ENCODE peak calls at places on chromosome 7, in five cellular contexts. F is bronchial epithelial cell, L is keratinocyte, Q is foreskin fibroblast, X is WERI-Rb-1. W is an unnamed sample.

GRCh38 chr7:113289140-113289740 is 170.9 kb upstream of the SMIM30 start:
- DNase-seq in Q (peak), L (no peak), X (peak), F (peak), W (peak)

GRCh38 chr7:20114463-20114862 is 102.7 kb downstream of the MACC1 start:
- DNase-seq in F (no peak), X (no peak), Q (peak), L (no peak), W (peak)

GRCh38 chr7:64320547-64321495 is 7.1 kb downstream of the ZNF736 start:
- DNase-seq in L (no peak), F (no peak), X (no peak), Q (no peak), W (no peak)

GRCh38 chr7:31782411-31782991 is 95.5 kb downstream of the PPP1R17 start:
- DNase-seq in Q (peak), L (peak), X (peak), F (peak), W (peak)

GRCh38 chr7:106382929-106383328 is 98.1 kb upstream of the NAMPT start:
- DNase-seq in X (no peak), Q (no peak), L (no peak), F (no peak), W (no peak)

GRCh38 chr7:76165106-76165972 is 36.4 kb upstream of the SRRM3 start:
- DNase-seq in Q (no peak), X (no peak), L (no peak), F (no peak), W (no peak)

GRCh38 chr7:106418526-106418925 is 133.7 kb upstream of the NAMPT start:
- DNase-seq in L (no peak), X (no peak), Q (no peak), F (peak), W (no peak)

GRCh38 chr7:131265227-131265626 is 62.4 kb upstream of the MKLN1 start:
- DNase-seq in X (no peak), Q (no peak), L (no peak), F (no peak), W (no peak)

GRCh38 chr7:127885843-127886242 is 145.4 kb downstream of the LRRC4 start:
- DNase-seq in Q (peak), F (peak), X (no peak), L (no peak), W (no peak)

GRCh38 chr7:130506358-130506757 is 14.5 kb downstream of the MEST start:
- DNase-seq in X (no peak), Q (no peak), F (no peak), L (no peak), W (no peak)

GRCh38 chr7:64877714-64878610 is 25.1 kb upstream of the ZNF273 start:
- DNase-seq in L (no peak), X (no peak), Q (no peak), F (no peak), W (peak)

GRCh38 chr7:147415991-147416390 is 1174.6 kb upstream of the C7orf33 start:
- DNase-seq in F (no peak), L (no peak), Q (peak), X (no peak), W (no peak)

GRCh38 chr7:131072505-131073091 is 255.1 kb upstream of the MKLN1 start:
- DNase-seq in X (no peak), Q (peak), F (peak), L (no peak), W (no peak)

GRCh38 chr7:123673137-123673732 is 17.6 kb downstream of the LMOD2 start:
- DNase-seq in F (peak), X (no peak), Q (no peak), L (no peak), W (no peak)

GRCh38 chr7:47941136-47941844 is 7.0 kb downstream of the PKD1L1 start:
- DNase-seq in L (no peak), F (peak), Q (peak), X (no peak), W (no peak)

GRCh38 chr7:125112741-125113309 is 183.2 kb upstream of the POT1 start:
- DNase-seq in L (no peak), X (no peak), Q (no peak), F (peak), W (no peak)

DNA sequence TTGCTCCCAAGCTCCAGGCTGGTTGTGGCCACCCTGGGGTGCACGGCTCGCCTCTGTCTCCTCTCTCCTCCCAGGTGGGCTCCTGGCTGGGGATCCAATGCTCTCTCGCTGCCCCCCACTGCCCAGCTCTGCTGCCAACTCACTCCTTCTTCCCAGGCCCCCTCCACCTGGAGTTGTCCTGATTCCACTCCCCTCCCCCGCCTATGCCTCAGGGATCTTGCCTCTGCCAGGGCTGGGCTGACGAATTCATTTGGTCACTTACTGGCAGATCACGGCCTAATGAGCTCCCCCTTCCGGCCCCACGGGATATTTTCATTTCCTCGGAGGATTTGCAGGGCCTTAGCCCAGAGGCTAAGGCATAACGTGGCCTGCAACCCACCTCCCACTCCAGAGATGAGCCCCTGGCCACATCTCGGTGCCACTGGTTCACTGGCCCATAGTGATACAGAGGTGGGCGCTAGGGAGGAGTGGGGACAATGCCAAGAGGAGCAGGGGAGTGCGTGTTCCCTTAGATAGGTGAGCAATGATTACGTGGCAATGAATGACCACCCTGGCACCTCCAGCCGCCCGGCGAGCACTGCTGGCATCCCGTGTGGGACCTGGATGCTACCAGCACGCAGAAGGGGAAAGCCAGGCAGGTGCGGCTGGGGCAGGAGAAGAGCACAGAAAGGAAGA is 344.6 kb upstream of the SHH start:
- DNase-seq in X (peak), Q (no peak), F (no peak), L (no peak), W (peak)
- TF ChIP-seq CTCF in X (peak), Q (no peak), F (no peak), L (no peak), W (no peak)

GRCh38 chr7:86904949-86905834 is 154.3 kb downstream of the ELAPOR2 start:
- DNase-seq in F (peak), Q (peak), X (peak), L (no peak), W (peak)
- TF ChIP-seq CTCF in F (peak), Q (peak), X (peak), L (peak), W (peak)

DNA sequence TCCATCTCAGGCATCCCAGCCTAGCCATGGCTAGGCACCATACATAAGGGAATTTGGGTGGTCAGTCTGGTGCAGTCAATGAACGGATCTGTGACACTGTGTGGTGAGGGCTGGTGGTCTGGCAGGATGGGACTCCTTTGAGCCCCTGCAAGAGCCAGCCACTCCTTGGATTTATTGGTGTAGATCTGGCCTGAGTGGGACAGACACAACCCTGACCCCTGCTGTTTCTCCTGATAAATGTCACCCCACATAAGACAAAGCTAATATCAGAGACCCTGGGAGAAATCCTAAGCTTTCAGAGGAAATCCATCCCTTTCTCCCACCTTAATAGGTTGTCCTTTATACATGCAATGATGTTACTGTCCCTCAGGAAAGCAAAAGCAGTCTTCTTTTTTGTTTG is 2.3 kb downstream of the FBXO24 start:
- DNase-seq in Q (peak), L (no peak), X (no peak), F (peak), W (no peak)
- TF ChIP-seq CTCF in Q (peak), L (peak), X (peak), F (peak), W (peak)

DNA sequence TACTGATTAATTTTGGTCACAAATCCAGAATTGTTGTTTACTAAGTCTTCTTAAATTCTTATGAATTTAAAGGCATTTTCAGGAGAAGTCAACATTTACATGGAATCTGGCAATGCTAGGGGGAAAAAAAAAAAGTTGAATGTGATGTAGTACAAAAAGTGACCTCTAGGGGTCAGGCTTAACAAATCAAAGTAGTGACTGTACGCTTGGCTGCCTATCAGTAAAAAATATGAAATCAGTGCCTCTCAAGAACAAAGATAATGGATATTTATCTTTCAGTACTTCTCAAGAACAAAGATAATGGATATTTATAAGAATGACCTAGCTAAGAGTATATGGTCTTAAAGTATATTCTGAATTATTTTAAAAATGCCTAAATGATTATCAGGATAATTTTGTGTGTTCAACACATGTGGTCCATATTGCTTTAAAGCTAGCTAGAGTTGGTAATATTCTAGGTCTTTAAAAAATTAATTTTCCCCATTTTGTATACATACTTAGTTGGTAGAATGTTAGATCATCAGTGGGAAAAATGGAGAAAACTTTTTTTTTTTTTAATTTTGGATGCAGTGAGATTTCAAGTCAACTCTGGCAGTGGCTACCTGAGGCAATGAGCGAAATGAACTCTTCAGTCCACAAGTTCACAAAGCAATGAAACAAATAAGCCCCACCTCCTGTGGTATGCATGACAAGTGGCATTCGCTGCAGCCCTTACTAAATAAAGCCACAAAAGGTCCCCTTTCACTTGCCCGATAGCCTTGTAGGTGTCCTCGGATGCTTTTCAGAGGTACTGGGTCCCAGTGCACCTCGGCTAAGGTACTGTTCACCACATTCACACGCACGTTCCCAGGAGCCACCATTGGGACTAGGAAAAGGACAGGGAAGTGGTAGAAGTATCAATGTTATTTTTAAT is 51.2 kb upstream of the LAMB4 start:
- DNase-seq in X (no peak), Q (peak), F (peak), L (no peak), W (no peak)
- TF ChIP-seq CTCF in X (peak), Q (peak), F (peak), L (peak), W (peak)

GRCh38 chr7:21568762-21569161 is 25.9 kb downstream of the DNAH11 start:
- DNase-seq in X (no peak), Q (no peak), F (peak), L (no peak), W (no peak)
- TF ChIP-seq CTCF in X (peak), Q (no peak), F (peak), L (no peak), W (peak)

DNA sequence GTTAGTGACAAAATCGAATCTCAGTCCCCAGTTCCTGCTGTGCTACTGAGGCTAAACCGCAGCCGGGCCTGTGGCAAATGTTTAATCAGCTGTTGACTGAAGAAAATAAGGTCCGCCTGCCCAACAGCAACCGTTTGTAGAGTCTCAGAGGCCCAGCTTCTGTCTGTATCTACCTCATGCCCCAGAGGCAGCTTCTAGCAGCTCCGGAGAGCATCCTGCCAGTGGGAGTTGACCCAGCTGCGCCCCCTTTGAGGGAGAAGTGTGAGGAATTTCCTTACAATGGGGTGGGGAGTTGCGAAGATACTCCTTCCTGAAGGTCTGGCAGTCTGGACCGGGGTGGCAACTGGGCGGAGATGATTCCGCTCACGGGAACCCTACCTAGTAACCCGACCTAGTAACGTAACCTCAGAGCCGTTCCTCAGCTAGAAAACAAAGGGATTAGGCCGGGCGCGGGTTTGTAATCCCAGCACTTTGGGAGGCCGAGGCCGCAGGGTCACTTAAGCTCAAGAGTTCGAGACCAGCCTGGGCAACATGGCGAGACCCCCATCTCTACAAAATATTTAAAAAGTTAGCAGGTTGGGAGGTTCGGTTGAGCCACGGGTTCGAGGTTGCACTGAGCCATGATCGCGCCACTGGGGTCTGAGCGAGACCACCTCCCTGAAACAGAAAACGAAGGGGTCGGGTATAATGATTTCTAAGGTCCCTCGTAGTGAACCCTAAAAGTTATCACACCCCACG is 846 bp upstream of the ZNF775 start:
- DNase-seq in L (peak), X (peak), Q (peak), F (peak), W (peak)
- TF ChIP-seq CTCF in L (no peak), X (peak), Q (peak), F (peak), W (no peak)

GRCh38 chr7:24896031-24896433 is 83.9 kb downstream of the OSBPL3 start:
- DNase-seq in L (no peak), F (no peak), X (no peak), Q (no peak), W (peak)
- TF ChIP-seq CTCF in L (peak), F (no peak), X (no peak), Q (no peak), W (no peak)

GRCh38 chr7:140345426-140345825 is 52.9 kb downstream of the SLC37A3 start:
- DNase-seq in L (no peak), F (no peak), X (no peak), Q (no peak), W (no peak)

GRCh38 chr7:140350056-140350455 is 48.3 kb downstream of the SLC37A3 start:
- DNase-seq in L (no peak), X (no peak), Q (no peak), F (no peak), W (no peak)

GRCh38 chr7:140348161-140348849 is 50.0 kb downstream of the SLC37A3 start:
- DNase-seq in Q (peak), F (no peak), X (no peak), L (no peak), W (no peak)

GRCh38 chr7:140347218-140347617 is 51.1 kb downstream of the SLC37A3 start:
- DNase-seq in F (no peak), Q (no peak), X (no peak), L (no peak), W (no peak)

GRCh38 chr7:140349172-140349771 is 49.1 kb downstream of the SLC37A3 start:
- DNase-seq in F (no peak), L (no peak), Q (peak), X (no peak), W (no peak)
- TF ChIP-seq CTCF in F (no peak), L (no peak), Q (no peak), X (no peak), W (no peak)

DNA sequence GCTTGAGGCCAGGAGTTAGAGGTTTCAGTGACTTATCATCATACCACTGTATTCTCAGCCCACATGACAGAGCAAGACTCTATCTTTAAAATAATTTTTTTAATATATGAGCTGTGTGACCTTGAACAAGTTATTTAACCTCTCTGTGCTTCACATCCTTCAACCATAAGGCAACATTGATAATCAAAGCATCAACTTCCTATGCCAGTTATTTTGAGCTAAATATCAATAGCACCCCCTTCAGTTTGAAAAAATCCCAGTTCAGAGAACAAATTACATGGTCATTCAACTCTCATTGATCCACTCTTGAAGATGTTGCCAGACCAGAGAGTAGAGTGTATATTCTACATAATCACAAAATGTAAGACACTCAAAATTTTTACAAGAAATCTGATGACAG is 53.0 kb downstream of the ASNS start:
- DNase-seq in Q (no peak), X (no peak), F (peak), L (no peak), W (no peak)
- TF ChIP-seq CTCF in Q (no peak), X (no peak), F (peak), L (no peak), W (no peak)

W was measured in activated CD8-positive, alpha-beta T cell treated with anti-CD3 and anti-CD28 coated beads for 36 hours.